ENCODE peak calls at places on chromosomes 11 and 22, in nine cellular contexts. X is transverse colon, U is spleen, T is GM23338, W is stomach, G is HCT116, B is Panc1, J is SK-N-SH, A is breast epithelium. I is an unnamed sample. For H3K4me1, the result is how much of the 10 kb centered on the place peaks cover.

GRCh38 chr22:19984201-19984753 is 32.3 kb downstream of the ARVCF start:
- DNase-seq in J (no peak), B (peak), U (peak), G (peak), T (no peak), W (no peak), X (no peak), A (no peak), I (peak)

GRCh38 chr11:44138286-44138685 is 42.8 kb downstream of the EXT2 start:
- DNase-seq in U (no peak), X (no peak), T (no peak), G (no peak), B (no peak), J (no peak), W (no peak), A (no peak), I (no peak)

GRCh38 chr11:69295995-69296889 is 2.3 kb downstream of the MYEOV start:
- DNase-seq in U (peak), J (no peak), A (no peak), W (peak), X (peak), G (no peak), T (no peak), B (no peak), I (peak)

GRCh38 chr11:13110929-13111812 is 102.1 kb downstream of the RASSF10 start:
- DNase-seq in B (no peak), U (no peak), T (no peak), W (no peak), J (peak), X (no peak), G (no peak), A (no peak), I (no peak)

GRCh38 chr11:2517016-2517385 is 72.2 kb downstream of the KCNQ1 start:
- DNase-seq in B (no peak), J (peak), W (no peak), G (no peak), A (peak), U (peak), T (no peak), X (peak), I (peak)

GRCh38 chr22:49325531-49326395 is 501.9 kb downstream of the BRD1 start:
- DNase-seq in A (peak), G (no peak), U (peak), J (no peak), W (peak), T (no peak), X (no peak), B (no peak), I (peak)

GRCh38 chr22:47458348-47458747 is 695.9 kb downstream of the TBC1D22A start:
- DNase-seq in T (no peak), G (no peak), X (no peak), A (no peak), W (no peak), U (no peak), B (no peak), J (no peak), I (no peak)

GRCh38 chr22:19875531-19876313 is 21.0 kb upstream of the GNB1L start:
- DNase-seq in X (no peak), A (peak), G (no peak), W (no peak), B (no peak), U (peak), T (no peak), J (peak), I (peak)

GRCh38 chr22:49369726-49370717 is 457.7 kb downstream of the BRD1 start:
- DNase-seq in G (no peak), B (no peak), X (no peak), W (peak), A (peak), T (no peak), U (peak), J (no peak), I (no peak)

GRCh38 chr22:35539910-35540599 is 576 bp upstream of the RASD2 start:
- DNase-seq in W (peak), T (peak), J (peak), G (no peak), U (peak), X (peak), A (no peak), B (no peak), I (peak)

GRCh38 chr11:78347956-78348355 is 69.7 kb downstream of the GAB2 start:
- DNase-seq in A (no peak), J (no peak), U (no peak), T (no peak), B (no peak), G (no peak), X (no peak), W (no peak), I (no peak)

GRCh38 chr11:127862406-127862805 is 725.0 kb downstream of the ETS1 start:
- DNase-seq in G (no peak), B (no peak), A (no peak), W (no peak), X (no peak), U (no peak), J (no peak), T (peak), I (no peak)

GRCh38 chr11:118290923-118291322 is 13.6 kb upstream of the CD3E start:
- DNase-seq in A (no peak), T (peak), X (peak), G (peak), J (no peak), B (no peak), W (peak), U (no peak), I (no peak)

GRCh38 chr22:42676059-42676607 is 26.9 kb upstream of the CYB5R3 start:
- DNase-seq in B (no peak), X (no peak), J (no peak), T (no peak), A (no peak), W (no peak), U (no peak), G (no peak), I (no peak)

GRCh38 chr11:3824714-3825472 is 15.9 kb downstream of the RHOG start:
- DNase-seq in U (peak), A (no peak), J (peak), X (peak), W (peak), B (no peak), G (no peak), T (peak), I (peak)

GRCh38 chr22:38863531-38864131 is 8.4 kb downstream of the CBX6 start:
- DNase-seq in A (peak), T (no peak), W (no peak), J (no peak), U (peak), G (no peak), X (no peak), B (no peak), I (peak)

DNA sequence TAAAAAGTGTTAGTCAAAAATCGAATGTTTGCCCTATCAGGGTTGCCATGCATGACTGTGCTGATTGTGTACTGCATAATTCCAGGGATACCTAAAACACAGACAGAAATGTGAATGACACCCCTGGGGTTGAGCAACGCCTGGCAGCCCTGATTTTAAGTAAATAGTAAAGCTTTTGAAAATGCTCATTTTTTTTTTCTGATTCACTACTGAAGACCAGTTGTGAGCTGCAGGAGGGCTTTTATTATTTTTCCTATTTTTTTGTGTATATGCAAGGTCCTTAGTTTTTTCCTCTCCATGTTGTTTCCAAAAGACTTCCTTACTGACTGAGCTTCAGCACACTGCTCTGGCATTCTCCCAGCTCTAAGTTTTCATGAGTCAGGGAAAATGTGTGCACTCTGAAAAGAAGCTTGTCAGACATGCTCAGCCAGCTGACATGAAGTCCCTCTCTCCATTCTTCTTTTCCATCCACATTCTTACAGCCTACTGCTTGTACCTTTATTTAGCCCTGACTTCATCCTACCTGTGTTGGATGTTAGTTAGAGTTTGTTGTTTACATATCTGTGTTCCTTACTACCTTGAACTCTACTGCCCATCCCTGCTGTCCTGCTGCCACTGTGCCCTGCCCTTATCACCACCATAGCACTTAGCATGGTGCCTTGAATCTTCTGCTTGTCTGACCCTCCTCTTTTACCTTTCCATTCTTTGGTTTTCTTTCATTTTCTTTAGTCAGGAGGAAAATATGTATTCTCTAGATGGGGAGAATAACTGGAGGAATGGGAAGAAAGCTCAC is 79.5 kb downstream of the HORMAD2 start:
- DNase-seq in W (no peak), G (no peak), U (no peak), X (no peak), B (no peak), A (no peak), T (no peak), J (no peak), I (no peak)
- H3K4me3 ChIP-seq in W (no peak), G (no peak), U (no peak), X (no peak), B (no peak), A (no peak), T (no peak), J (no peak), I (no peak)

GRCh38 chr11:11865449-11865848 is 23.7 kb downstream of the USP47 start:
- DNase-seq in G (no peak), A (no peak), J (no peak), X (no peak), B (no peak), W (no peak), U (no peak), T (no peak), I (no peak)
- TF ChIP-seq POLR2AphosphoS5 in G (no peak), A (no peak), J (no peak), X (no peak), B (no peak), W (no peak), U (no peak), T (no peak), I (no peak)

DNA sequence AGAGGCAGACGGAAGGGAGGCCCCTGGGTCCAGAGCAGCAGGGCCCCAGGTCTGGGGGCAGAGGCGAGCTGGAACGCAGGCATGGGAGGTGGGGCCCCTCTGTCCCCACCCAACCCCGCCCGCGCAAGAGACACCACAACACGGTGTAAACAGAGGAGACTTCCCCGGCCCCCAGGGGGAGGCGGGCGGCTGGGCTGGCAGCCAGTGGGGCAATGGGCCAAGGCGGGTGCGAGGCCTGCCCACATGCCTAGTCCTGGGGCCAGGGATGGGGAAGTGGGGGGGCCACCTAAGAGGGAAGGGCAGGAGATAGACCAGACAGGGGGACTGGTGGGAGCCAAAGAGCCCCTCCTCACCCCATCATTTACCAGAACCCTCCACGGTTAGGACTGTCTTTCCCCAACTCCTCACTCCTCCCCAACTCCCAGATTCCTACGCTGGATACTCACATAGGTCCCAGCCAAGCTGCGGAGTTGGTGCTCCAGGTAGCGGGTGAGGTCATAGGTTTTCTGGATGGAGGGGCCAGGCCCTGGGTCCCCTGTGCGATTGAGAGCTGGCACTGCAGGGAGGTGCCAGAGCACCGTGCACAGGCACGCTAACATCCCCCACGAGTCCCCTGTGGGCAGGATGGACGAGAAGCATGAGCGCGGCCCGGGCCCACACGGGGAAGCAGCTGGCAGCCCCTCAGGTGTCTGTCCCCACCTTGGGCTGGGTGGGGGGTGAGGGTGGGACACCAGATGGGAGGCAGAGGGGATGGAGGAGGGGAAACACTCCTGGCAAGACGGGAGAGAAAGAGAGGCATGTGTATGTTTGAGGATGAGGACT is 6.2 kb downstream of the CLCF1 start:
- DNase-seq in T (no peak), G (no peak), J (no peak), B (no peak), X (peak), A (no peak), U (peak), W (no peak), I (no peak)
- H3K4me1 ChIP-seq in T (under half), G (half or more), J (under half), B (under half), X (half or more), A (under half), U (half or more), W (half or more), I (under half)

DNA sequence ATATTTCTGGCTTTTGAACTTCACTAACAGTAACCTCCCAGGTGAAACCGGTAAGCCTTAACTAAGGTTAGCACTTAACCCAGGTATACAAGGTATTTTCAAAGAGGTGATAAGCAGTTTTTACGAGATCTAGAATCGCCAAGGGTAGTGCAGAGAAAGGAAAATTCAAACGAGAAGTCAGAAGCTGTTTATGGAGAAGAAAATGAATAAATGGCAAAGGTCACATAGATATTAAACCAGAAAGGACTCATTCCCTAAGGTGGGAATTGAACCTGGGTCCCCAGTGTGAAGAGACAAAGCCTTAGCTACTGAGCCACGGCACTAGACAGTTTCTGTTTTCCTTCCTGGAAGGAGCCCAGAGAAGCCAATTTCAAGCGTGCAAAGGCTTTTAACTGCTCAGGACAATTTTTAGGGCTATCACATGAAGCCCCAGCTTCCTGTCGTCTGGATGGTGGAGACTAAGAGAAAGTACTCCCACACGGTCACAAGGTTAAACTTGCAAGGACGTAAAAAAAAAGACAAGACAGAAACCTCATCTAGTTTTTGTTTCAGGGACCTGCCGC is 5.7 kb upstream of the C1QTNF6 start:
- DNase-seq in U (no peak), W (no peak), A (peak), B (no peak), G (no peak), J (no peak), X (peak), T (no peak), I (peak)
- H3K4me3 ChIP-seq in U (no peak), W (no peak), A (no peak), B (no peak), G (no peak), J (no peak), X (no peak), T (no peak), I (no peak)

GRCh38 chr11:114953039-114953438 is 274.7 kb downstream of the NXPE2 start:
- DNase-seq in W (no peak), J (peak), X (no peak), A (no peak), G (no peak), U (no peak), B (no peak), T (peak), I (no peak)
- TF ChIP-seq POLR2AphosphoS5 in W (no peak), J (no peak), X (no peak), A (no peak), G (no peak), U (no peak), B (no peak), T (no peak), I (no peak)

DNA sequence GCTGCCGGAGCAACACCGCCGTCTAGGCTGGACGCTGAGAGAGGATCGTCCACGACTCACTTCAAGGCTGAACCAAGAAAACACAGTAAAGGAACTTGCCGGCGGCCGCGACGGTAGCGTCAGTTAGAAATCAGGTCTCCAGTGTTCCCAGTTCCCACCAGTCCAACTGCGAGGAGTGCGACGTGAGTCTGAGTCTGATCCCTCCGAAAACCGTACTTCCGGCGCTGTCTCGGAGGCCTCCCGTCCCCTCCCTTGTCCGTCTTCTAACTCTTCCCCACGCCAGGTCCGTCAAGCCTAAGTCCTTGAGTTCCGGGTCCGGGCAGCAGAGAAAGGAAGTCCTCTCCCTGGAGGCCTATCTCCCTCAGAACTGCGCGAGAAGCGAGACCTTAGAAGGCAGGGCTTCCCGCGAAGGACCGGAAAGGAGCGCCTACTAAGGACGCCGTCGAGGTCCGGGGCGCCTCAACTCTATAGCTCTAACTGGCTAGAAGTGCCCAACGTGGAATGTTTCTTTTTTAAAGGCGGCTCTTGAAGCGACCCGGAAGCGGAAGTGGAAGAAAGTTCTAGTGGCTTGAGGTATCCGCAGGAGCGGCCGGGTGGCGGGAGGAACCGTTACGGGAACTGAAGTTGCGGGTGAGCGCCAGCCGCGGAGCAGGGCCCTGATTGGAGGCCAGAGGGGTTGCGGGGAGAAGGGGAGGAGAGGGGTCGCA is at the start of the genes BANF1 and EIF1AD:
- DNase-seq in B (peak), U (peak), G (peak), J (peak), T (peak), A (peak), W (peak), X (peak), I (peak)
- H3K4me1 ChIP-seq in B (under half), U (under half), G (under half), J (under half), T (under half), A (under half), W (under half), X (under half), I (under half)

I was measured in sigmoid colon.